ENCODE peak calls at places on chromosomes 11 and 22, in ten cellular contexts. X, R, I, P, J, K, Z, Q, T and F are unnamed samples.

GRCh38 chr11:57131080-57131790 is 50.5 kb upstream of the LRRC55 start:
- DNase-seq in Q (no peak), P (peak; percentile 13), X (no peak), K (peak; percentile 38), I (no peak), R (no peak), T (no peak), J (peak; percentile 13), Z (peak; percentile 5), F (no peak)

GRCh38 chr11:69157156-69157821 is 1.6 kb downstream of the SMIM38 start:
- DNase-seq in X (peak; percentile 97), T (no peak), R (no peak), Q (no peak), Z (peak; percentile 79), I (no peak), P (peak; percentile 77), K (peak; percentile 96), J (no peak), F (no peak)

GRCh38 chr11:8070417-8071101 is 10.5 kb upstream of the TUB start:
- DNase-seq in I (no peak), K (no peak), J (no peak), P (peak; percentile 61), R (no peak), X (no peak), Z (peak; percentile 46), Q (no peak), T (no peak), F (no peak)

GRCh38 chr11:71339178-71339881 is 87.0 kb upstream of the SHANK2 start:
- DNase-seq in P (no peak), Q (peak; percentile 17), I (no peak), Z (no peak), J (no peak), R (no peak), X (peak; percentile 80), T (no peak), K (no peak), F (no peak)

GRCh38 chr11:13143486-13144297 is 133.9 kb upstream of the BMAL1 start:
- DNase-seq in K (no peak), T (no peak), Z (no peak), X (no peak), I (no peak), Q (no peak), R (peak; percentile 58), P (no peak), J (no peak), F (no peak)

GRCh38 chr11:114280696-114281095 is 15.5 kb upstream of the NNMT start:
- DNase-seq in J (peak; percentile 46), P (peak; percentile 85), Q (peak; percentile 73), K (peak; percentile 69), R (peak; percentile 69), I (no peak), X (peak; percentile 72), T (no peak), Z (peak; percentile 67), F (no peak)

GRCh38 chr11:130718118-130718517 is 198.2 kb downstream of the SNX19 start:
- DNase-seq in P (no peak), I (no peak), J (no peak), Z (no peak), X (no peak), K (no peak), T (no peak), R (no peak), Q (peak; percentile 66), F (no peak)

GRCh38 chr11:122748968-122749687 is 89.2 kb upstream of the CRTAM start:
- DNase-seq in J (peak; percentile 26), T (peak; percentile 64), K (no peak), X (peak; percentile 55), I (peak; percentile 26), R (no peak), Q (no peak), P (peak; percentile 95), Z (peak; percentile 94), F (no peak)

GRCh38 chr11:112352907-112353306 is 92.2 kb upstream of the PLET1 start:
- DNase-seq in X (no peak), P (peak; percentile 44), K (no peak), Z (no peak), T (no peak), I (no peak), J (no peak), R (no peak), Q (no peak), F (no peak)

GRCh38 chr22:40128989-40129388 is 48.7 kb upstream of the TNRC6B start:
- DNase-seq in J (no peak), X (no peak), T (no peak), Q (no peak), R (no peak), K (no peak), I (no peak), Z (no peak), P (no peak), F (no peak)

GRCh38 chr11:17839973-17840611 is 105.5 kb downstream of the KCNC1 start:
- DNase-seq in I (no peak), T (no peak), Q (peak; percentile 79), Z (peak; percentile 3), K (no peak), J (peak; percentile 17), X (no peak), R (no peak), P (peak; percentile 22), F (no peak)

DNA sequence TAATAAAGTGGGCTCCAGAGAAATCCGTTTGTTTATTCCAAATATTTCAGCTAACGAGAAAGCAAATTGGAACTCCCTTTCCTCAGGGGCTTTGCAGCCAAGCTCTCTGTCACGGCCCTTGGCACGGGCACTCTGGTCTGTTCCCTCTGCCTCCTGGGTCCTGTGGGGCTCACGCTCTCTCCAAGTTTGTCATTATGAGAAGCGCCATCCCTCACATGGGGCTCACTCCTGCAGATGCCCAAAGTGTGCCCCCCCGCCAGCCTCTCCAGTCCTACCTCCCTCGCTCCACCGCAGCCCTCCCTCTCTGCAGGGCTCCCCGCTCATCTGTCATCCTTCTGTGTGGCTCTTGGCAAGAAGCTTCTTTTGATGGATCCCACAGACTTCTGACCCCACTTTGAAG is 125.3 kb upstream of the POU2AF2 start:
- DNase-seq in K (no peak), Q (peak; percentile 70), J (no peak), T (no peak), I (no peak), P (no peak), R (peak; percentile 39), Z (no peak), X (no peak), F (no peak)
- H3K36me3 ChIP-seq in K (no peaks in the 10 kb centered on the region), Q (no peaks in the 10 kb centered on the region), J (no peaks in the 10 kb centered on the region), T (no peaks in the 10 kb centered on the region), I (no peaks in the 10 kb centered on the region), P (no peaks in the 10 kb centered on the region), R (no peaks in the 10 kb centered on the region), Z (no peaks in the 10 kb centered on the region), X (no peaks in the 10 kb centered on the region), F (no peaks in the 10 kb centered on the region)

GRCh38 chr11:65388731-65389130 is 2.3 kb downstream of the FRMD8 start:
- DNase-seq in Z (no peak), J (no peak), P (no peak), K (no peak), T (no peak), R (no peak), I (no peak), Q (no peak), X (no peak), F (no peak)

GRCh38 chr11:65383778-65384177 is 1.3 kb upstream of the SLC25A45 start:
- DNase-seq in T (no peak), I (no peak), Q (no peak), K (no peak), J (no peak), X (no peak), P (no peak), R (no peak), Z (no peak), F (no peak)

GRCh38 chr11:65389294-65389980 is 3.0 kb downstream of the FRMD8 start:
- DNase-seq in Z (no peak), P (no peak), X (peak; percentile 59), K (no peak), J (no peak), Q (no peak), T (no peak), R (no peak), I (no peak), F (no peak)

GRCh38 chr11:65384301-65384889 is 1.9 kb upstream of the SLC25A45 start:
- DNase-seq in K (no peak), Q (no peak), I (no peak), Z (peak; percentile 56), J (no peak), X (peak; percentile 55), R (no peak), T (no peak), P (peak; percentile 56), F (no peak)

GRCh38 chr11:65386307-65387081 is at the start of gene FRMD8:
- DNase-seq in J (peak; percentile 93), X (peak; percentile 94), Q (peak; percentile 97), Z (peak; percentile 90), K (peak; percentile 84), I (peak; percentile 89), T (peak; percentile 96), P (peak; percentile 71), R (peak; percentile 95), F (peak; percentile 83)
- H3K4me1 ChIP-seq in J (peaks cover 60% of the 10 kb centered on the region), X (peaks cover 93% of the 10 kb centered on the region), Q (peaks cover 70% of the 10 kb centered on the region), Z (peaks cover 75% of the 10 kb centered on the region), K (no peaks in the 10 kb centered on the region), I (peaks cover 92% of the 10 kb centered on the region), T (no peaks in the 10 kb centered on the region), P (peaks cover 49% of the 10 kb centered on the region), R (peaks cover 64% of the 10 kb centered on the region), F (peaks cover 76% of the 10 kb centered on the region)

DNA sequence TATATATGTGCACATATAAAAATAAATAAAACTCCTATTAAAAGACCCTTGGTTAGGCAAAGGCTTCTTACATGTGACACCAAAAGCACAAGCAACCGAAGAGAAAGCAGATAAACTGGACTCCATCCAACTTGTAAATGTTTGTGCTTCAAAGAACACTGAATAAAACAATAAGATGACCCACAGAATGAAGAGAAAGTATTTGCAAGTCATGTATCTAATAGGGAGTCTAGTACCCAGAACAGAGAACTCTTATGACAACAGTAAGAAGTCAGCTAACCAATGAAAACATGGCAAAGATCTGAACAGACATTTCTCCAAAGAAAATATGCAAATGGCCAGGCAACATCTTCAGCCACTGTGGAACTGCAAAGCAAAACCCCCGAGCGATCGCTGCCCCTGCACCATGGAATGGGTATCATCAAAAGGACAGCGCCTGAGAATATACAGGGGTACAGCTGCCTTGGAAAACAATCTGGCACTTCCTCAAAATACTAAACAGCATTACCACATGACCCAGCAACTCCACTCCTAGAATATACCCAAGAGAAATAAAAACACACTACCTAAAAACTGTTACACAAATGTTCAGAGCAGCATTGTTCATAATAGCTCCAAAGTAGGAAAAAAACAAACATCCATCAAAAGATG is 17.2 kb downstream of the BRD1 start:
- DNase-seq in X (no peak), R (peak; percentile 19), I (no peak), Q (no peak), P (peak; percentile 30), J (no peak), K (no peak), T (no peak), Z (no peak), F (no peak)
- H3K36me3 ChIP-seq in X (peaks cover 54% of the 10 kb centered on the region), R (no peaks in the 10 kb centered on the region), I (peaks cover 4% of the 10 kb centered on the region), Q (no peaks in the 10 kb centered on the region), P (peaks cover 22% of the 10 kb centered on the region), J (no peaks in the 10 kb centered on the region), K (peaks cover 40% of the 10 kb centered on the region), T (no peaks in the 10 kb centered on the region), Z (peaks cover 25% of the 10 kb centered on the region), F (no peaks in the 10 kb centered on the region)

DNA sequence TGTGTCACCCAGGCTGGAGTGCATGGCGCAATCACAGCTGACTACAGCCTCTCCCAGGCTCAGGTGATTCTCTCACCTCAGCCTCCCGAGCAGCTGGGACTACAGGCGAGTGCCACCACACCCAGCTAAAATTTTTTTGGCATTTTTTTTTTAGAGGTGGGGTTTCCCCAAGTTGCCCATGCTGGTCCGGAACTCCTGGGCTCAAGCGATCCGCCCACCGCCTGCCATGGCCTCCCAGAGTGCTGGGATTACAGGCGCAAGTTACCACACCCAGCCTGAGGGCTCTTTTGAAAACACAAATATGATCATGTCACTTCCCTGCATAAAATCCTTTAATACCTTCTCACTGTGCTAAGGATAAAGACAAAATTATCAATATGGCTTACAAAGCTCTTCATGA is 88.1 kb downstream of the MAML2 start:
- DNase-seq in T (no peak), J (no peak), Q (no peak), X (no peak), K (no peak), P (no peak), I (no peak), Z (no peak), R (no peak), F (no peak)
- H3K4me1 ChIP-seq in T (no peaks in the 10 kb centered on the region), J (peaks cover 13% of the 10 kb centered on the region), Q (peaks cover 15% of the 10 kb centered on the region), X (peaks cover 52% of the 10 kb centered on the region), K (peaks cover 15% of the 10 kb centered on the region), P (peaks cover 17% of the 10 kb centered on the region), I (peaks cover 74% of the 10 kb centered on the region), Z (peaks cover 69% of the 10 kb centered on the region), R (peaks cover 42% of the 10 kb centered on the region), F (peaks cover 64% of the 10 kb centered on the region)